ENCODE peak calls at places on chromosome 11, in four cellular contexts. One of them, this sample, is unnamed.

GRCh38 chr11:86608251-86608799 is 64.1 kb downstream of the ME3 start:
- DNase-seq in lower leg skin: peak
- DNase-seq in BE2C: peak
- DNase-seq in astrocyte: peak
- DNase-seq in this sample: peak

GRCh38 chr11:20962581-20962980 is 293.2 kb downstream of the NELL1 start:
- DNase-seq in lower leg skin: no peak
- DNase-seq in BE2C: no peak
- DNase-seq in astrocyte: peak
- DNase-seq in this sample: no peak

GRCh38 chr11:86785576-86785975 is 14.8 kb upstream of the PRSS23 start:
- DNase-seq in lower leg skin: no peak
- DNase-seq in BE2C: no peak
- DNase-seq in astrocyte: no peak
- DNase-seq in this sample: no peak

GRCh38 chr11:17563248-17563647 is 16.2 kb downstream of the OTOG start:
- DNase-seq in lower leg skin: no peak
- DNase-seq in BE2C: peak
- DNase-seq in astrocyte: no peak
- DNase-seq in this sample: no peak

GRCh38 chr11:12448131-12448939 is 71.0 kb downstream of the PARVA start:
- DNase-seq in lower leg skin: no peak
- DNase-seq in BE2C: no peak
- DNase-seq in astrocyte: no peak
- DNase-seq in this sample: no peak

GRCh38 chr11:61888043-61888442 is 3.3 kb downstream of the FADS3 start:
- DNase-seq in lower leg skin: no peak
- DNase-seq in BE2C: no peak
- DNase-seq in astrocyte: peak
- DNase-seq in this sample: no peak

GRCh38 chr11:109209572-109209971 is 212.4 kb upstream of the C11orf87 start:
- DNase-seq in lower leg skin: no peak
- DNase-seq in BE2C: no peak
- DNase-seq in astrocyte: no peak
- DNase-seq in this sample: no peak

GRCh38 chr11:78798567-78799170 is 224.0 kb upstream of the NARS2 start:
- DNase-seq in lower leg skin: peak
- DNase-seq in BE2C: peak
- DNase-seq in astrocyte: peak
- DNase-seq in this sample: peak

GRCh38 chr11:131696584-131697120 is 326.2 kb downstream of the NTM start:
- DNase-seq in lower leg skin: no peak
- DNase-seq in BE2C: no peak
- DNase-seq in astrocyte: no peak
- DNase-seq in this sample: no peak

GRCh38 chr11:95453616-95454118 is 222.7 kb upstream of the SESN3 start:
- DNase-seq in lower leg skin: no peak
- DNase-seq in BE2C: peak
- DNase-seq in astrocyte: peak
- DNase-seq in this sample: no peak

GRCh38 chr11:106344392-106344791 is 266.9 kb downstream of the AASDHPPT start:
- DNase-seq in lower leg skin: no peak
- DNase-seq in BE2C: no peak
- DNase-seq in astrocyte: peak
- DNase-seq in this sample: no peak

GRCh38 chr11:60914620-60915249 is 777 bp downstream of the TMEM109 start:
- DNase-seq in lower leg skin: no peak
- DNase-seq in BE2C: no peak
- DNase-seq in astrocyte: peak
- DNase-seq in this sample: no peak

GRCh38 chr11:57230797-57231538 is 6.1 kb downstream of the APLNR start:
- DNase-seq in lower leg skin: no peak
- DNase-seq in BE2C: no peak
- DNase-seq in astrocyte: no peak
- DNase-seq in this sample: no peak

GRCh38 chr11:44159848-44160721 is 64.6 kb downstream of the EXT2 start:
- DNase-seq in lower leg skin: no peak
- DNase-seq in BE2C: no peak
- DNase-seq in astrocyte: no peak
- DNase-seq in this sample: no peak

GRCh38 chr11:86627776-86628455 is 44.5 kb downstream of the ME3 start:
- DNase-seq in lower leg skin: no peak
- DNase-seq in BE2C: no peak
- DNase-seq in astrocyte: no peak
- DNase-seq in this sample: no peak

GRCh38 chr11:35650467-35650866 is 12.1 kb upstream of the TRIM44 start:
- DNase-seq in lower leg skin: no peak
- DNase-seq in BE2C: no peak
- DNase-seq in astrocyte: no peak
- DNase-seq in this sample: no peak

GRCh38 chr11:117933930-117934329 is 4.7 kb upstream of the TMPRSS13 start:
- DNase-seq in lower leg skin: no peak
- DNase-seq in BE2C: no peak
- DNase-seq in astrocyte: no peak
- DNase-seq in this sample: no peak

GRCh38 chr11:133928628-133929059 is 28.1 kb downstream of the IGSF9B start:
- DNase-seq in lower leg skin: peak
- DNase-seq in BE2C: peak
- DNase-seq in astrocyte: no peak
- DNase-seq in this sample: no peak

GRCh38 chr11:67651976-67652895 is 1.7 kb upstream of the ACY3 start:
- DNase-seq in lower leg skin: no peak
- DNase-seq in BE2C: no peak
- DNase-seq in astrocyte: peak
- DNase-seq in this sample: no peak

GRCh38 chr11:60336767-60337391 is 9.8 kb downstream of the MS4A6E start:
- DNase-seq in lower leg skin: no peak
- DNase-seq in BE2C: no peak
- DNase-seq in astrocyte: no peak
- DNase-seq in this sample: no peak

GRCh38 chr11:105389952-105390351 is 219.9 kb upstream of the GRIA4 start:
- DNase-seq in lower leg skin: no peak
- DNase-seq in BE2C: no peak
- DNase-seq in astrocyte: no peak
- DNase-seq in this sample: no peak

GRCh38 chr11:2750101-2750509 is 50.3 kb upstream of the KCNQ1OT1 start:
- DNase-seq in lower leg skin: no peak
- DNase-seq in BE2C: no peak
- DNase-seq in astrocyte: no peak
- DNase-seq in this sample: no peak

GRCh38 chr11:22922672-22923071 is 62.4 kb upstream of the CCDC179 start:
- DNase-seq in lower leg skin: no peak
- DNase-seq in BE2C: no peak
- DNase-seq in astrocyte: no peak
- DNase-seq in this sample: no peak

GRCh38 chr11:23010790-23011340 is 150.6 kb upstream of the CCDC179 start:
- DNase-seq in lower leg skin: no peak
- DNase-seq in BE2C: no peak
- DNase-seq in astrocyte: no peak
- DNase-seq in this sample: no peak

GRCh38 chr11:80958414-80958813 is 1517.6 kb upstream of the TENM4 start:
- DNase-seq in lower leg skin: no peak
- DNase-seq in BE2C: no peak
- DNase-seq in astrocyte: peak
- DNase-seq in this sample: no peak

GRCh38 chr11:94543695-94544581 is at the start of gene FUT4:
- DNase-seq in lower leg skin: peak
- DNase-seq in BE2C: peak
- DNase-seq in astrocyte: peak
- DNase-seq in this sample: peak

GRCh38 chr11:77619576-77620198 is 17.9 kb downstream of the CLNS1A start:
- DNase-seq in lower leg skin: no peak
- DNase-seq in BE2C: peak
- DNase-seq in astrocyte: peak
- DNase-seq in this sample: peak

GRCh38 chr11:75082601-75083216 is 14.0 kb downstream of the OR2AT4 start:
- DNase-seq in lower leg skin: no peak
- DNase-seq in BE2C: no peak
- DNase-seq in astrocyte: no peak
- DNase-seq in this sample: no peak

DNA sequence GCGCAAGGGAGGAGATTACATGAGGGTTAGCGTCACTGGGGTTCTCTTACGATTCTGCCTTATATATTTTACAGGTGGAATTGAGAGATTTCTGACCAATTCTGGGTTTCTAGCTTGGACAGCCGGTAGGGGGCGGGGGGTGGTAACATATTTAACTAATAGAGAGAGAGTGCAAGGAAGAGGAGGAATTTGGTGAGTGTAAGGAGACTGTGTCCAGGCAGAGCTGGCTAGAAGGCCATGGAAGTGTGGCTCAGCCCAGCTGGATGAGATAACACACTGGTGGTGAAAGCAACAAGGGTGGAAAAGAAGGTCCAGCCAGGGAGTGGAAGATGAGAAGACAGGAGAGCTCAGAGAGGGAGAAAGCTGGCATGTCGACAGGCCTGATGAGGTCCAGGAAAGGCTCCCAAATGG is 56.5 kb downstream of the ST3GAL4 start:
- DNase-seq in lower leg skin: no peak
- DNase-seq in BE2C: no peak
- DNase-seq in astrocyte: no peak
- DNase-seq in this sample: no peak
- TF ChIP-seq CTCF in lower leg skin: no peak
- TF ChIP-seq CTCF in BE2C: no peak
- TF ChIP-seq CTCF in astrocyte: no peak
- TF ChIP-seq CTCF in this sample: peak

GRCh38 chr11:119016216-119017009 is 1.7 kb downstream of the RPS25 start:
- DNase-seq in lower leg skin: no peak
- DNase-seq in BE2C: no peak
- DNase-seq in astrocyte: no peak
- DNase-seq in this sample: no peak

GRCh38 chr11:119012629-119013170 is 5.4 kb downstream of the RPS25 start:
- DNase-seq in lower leg skin: no peak
- DNase-seq in BE2C: no peak
- DNase-seq in astrocyte: no peak
- DNase-seq in this sample: no peak

GRCh38 chr11:119018074-119018938 is at the start of the genes RPS25 and TRAPPC4:
- DNase-seq in lower leg skin: peak
- DNase-seq in BE2C: peak
- DNase-seq in astrocyte: peak
- DNase-seq in this sample: peak

GRCh38 chr11:119014209-119014924 is 3.8 kb downstream of the RPS25 start:
- DNase-seq in lower leg skin: no peak
- DNase-seq in BE2C: no peak
- DNase-seq in astrocyte: no peak
- DNase-seq in this sample: no peak

DNA sequence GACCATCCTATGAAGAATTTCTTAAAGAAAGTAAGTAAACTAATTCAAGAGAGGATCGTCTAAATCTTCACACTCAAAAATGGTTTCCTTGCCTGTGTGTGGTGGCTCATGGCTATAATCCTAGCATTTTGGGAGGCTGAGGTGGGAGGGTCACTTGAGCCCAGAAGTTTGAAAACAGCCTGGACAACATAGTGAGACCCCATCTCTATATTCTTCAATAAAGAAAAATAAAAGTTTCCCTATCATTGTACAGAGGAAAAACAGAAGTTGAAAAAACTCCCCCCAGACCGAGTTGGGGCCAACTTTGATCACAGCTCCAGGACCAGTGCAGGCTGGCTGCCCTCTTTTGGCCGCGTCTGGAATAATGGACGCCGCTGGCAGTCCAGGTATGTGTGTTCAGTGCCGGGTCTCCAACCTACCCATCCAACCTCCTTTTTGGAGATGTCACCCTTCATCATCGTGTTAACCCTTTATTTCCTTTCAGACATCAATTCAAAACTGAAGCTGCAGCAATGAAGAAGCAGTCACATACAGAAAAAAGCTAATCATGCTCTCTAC is 3.0 kb downstream of the RPS25 start:
- DNase-seq in lower leg skin: no peak
- DNase-seq in BE2C: no peak
- DNase-seq in astrocyte: no peak
- DNase-seq in this sample: no peak
- TF ChIP-seq CTCF in lower leg skin: no peak
- TF ChIP-seq CTCF in BE2C: peak
- TF ChIP-seq CTCF in astrocyte: peak
- TF ChIP-seq CTCF in this sample: no peak

DNA sequence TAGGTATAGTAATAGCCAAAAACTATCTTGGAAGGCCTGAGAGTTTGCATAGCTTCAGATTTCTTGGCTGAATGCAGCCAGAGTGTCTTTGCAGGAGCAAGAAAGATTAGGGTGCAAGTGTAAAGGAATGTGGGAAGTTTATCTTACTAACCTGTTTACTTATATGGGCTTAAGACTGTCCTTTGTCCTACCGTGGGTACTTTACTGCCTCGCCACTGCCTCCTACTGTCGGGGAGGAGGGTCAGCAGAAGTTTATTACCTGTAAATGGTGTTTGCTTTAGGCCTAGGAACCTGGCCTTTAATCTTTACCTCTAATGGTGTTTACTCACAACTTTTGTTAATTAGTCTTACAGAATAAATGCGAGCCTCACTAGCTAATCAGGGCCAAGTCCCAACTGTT is 633.8 kb downstream of the DLG2 start:
- DNase-seq in lower leg skin: no peak
- DNase-seq in BE2C: no peak
- DNase-seq in astrocyte: no peak
- DNase-seq in this sample: no peak
- TF ChIP-seq CTCF in lower leg skin: no peak
- TF ChIP-seq CTCF in BE2C: peak
- TF ChIP-seq CTCF in astrocyte: peak
- TF ChIP-seq CTCF in this sample: peak

DNA sequence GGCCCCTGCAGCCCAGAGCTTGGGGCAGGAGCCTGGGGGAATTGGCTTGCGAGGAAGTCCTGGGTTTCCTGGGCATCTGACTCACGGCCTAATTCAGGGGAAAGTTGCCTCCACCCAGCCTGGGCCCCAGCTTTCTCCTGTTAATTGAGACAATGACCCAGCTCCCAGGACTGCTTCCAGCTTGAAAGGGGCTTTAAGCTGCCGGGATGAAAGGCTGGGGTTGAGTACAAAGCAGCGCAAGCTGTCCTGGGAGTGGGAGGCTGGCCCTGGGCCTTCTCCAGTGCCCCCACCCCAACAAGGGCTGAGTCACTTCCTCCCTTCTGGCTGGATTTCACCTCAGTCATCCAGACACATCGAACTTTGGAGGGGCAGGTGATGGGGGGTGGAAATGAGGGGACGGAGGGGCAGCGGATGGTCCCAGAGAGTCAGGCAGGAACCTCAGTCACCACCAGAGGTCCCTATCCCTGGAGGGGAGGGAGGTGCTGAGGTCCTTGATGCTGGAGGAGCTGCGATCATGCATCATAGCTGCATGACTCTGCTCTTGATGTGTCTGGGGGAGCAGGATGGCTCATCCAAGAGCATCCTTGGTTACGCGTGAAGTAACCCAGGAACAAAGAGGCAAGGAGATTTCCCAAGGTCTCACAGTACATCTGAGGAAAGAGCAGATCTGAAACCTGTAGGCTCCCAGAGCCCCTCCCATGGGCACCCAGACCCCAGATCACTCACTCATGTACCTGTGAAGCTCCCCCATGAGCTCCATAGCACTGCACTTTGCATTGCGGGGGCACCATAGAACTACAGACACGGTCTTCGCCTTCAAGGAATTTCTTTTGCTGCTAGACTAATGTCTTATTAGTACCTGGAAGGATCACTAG is 30.0 kb upstream of the OAF start:
- DNase-seq in lower leg skin: peak
- DNase-seq in BE2C: no peak
- DNase-seq in astrocyte: peak
- DNase-seq in this sample: no peak
- TF ChIP-seq CTCF in lower leg skin: no peak
- TF ChIP-seq CTCF in BE2C: peak
- TF ChIP-seq CTCF in astrocyte: peak
- TF ChIP-seq CTCF in this sample: no peak

This sample was measured in nephron progenitor cell.